ENCODE peak calls at places on chromosomes 3 and 15, in eight cellular contexts. One of them, this sample, is unnamed.

GRCh38 chr15:57895291-57895690 is 170.2 kb downstream of the ALDH1A2 start:
- DNase-seq in H9: no peak
- DNase-seq in T-helper 17 cell: no peak
- DNase-seq in T-helper 9 cell: no peak
- DNase-seq in body of pancreas: no peak
- DNase-seq in WTC11: no peak
- DNase-seq in gastrocnemius medialis: no peak
- DNase-seq in hippocampal formation: no peak
- DNase-seq in this sample: no peak

GRCh38 chr3:141271279-141272033 is 39.8 kb downstream of the PXYLP1 start:
- DNase-seq in T-helper 9 cell: no peak
- DNase-seq in hippocampal formation: no peak
- DNase-seq in H9: no peak
- DNase-seq in body of pancreas: no peak
- DNase-seq in T-helper 17 cell: no peak
- DNase-seq in WTC11: no peak
- DNase-seq in gastrocnemius medialis: no peak
- DNase-seq in this sample: no peak

GRCh38 chr15:74783808-74784175 is 1.9 kb downstream of the CSK start:
- DNase-seq in body of pancreas: no peak
- DNase-seq in T-helper 9 cell: no peak
- DNase-seq in gastrocnemius medialis: no peak
- DNase-seq in WTC11: no peak
- DNase-seq in T-helper 17 cell: no peak
- DNase-seq in H9: no peak
- DNase-seq in hippocampal formation: no peak
- DNase-seq in this sample: no peak

GRCh38 chr3:71536376-71536965 is 47.1 kb downstream of the FOXP1 start:
- DNase-seq in gastrocnemius medialis: no peak
- DNase-seq in T-helper 17 cell: no peak
- DNase-seq in body of pancreas: no peak
- DNase-seq in H9: no peak
- DNase-seq in WTC11: no peak
- DNase-seq in hippocampal formation: no peak
- DNase-seq in T-helper 9 cell: no peak
- DNase-seq in this sample: no peak

GRCh38 chr3:53941945-53942344 is 50.3 kb upstream of the SELENOK start:
- DNase-seq in H9: no peak
- DNase-seq in WTC11: no peak
- DNase-seq in gastrocnemius medialis: no peak
- DNase-seq in T-helper 17 cell: no peak
- DNase-seq in T-helper 9 cell: no peak
- DNase-seq in body of pancreas: no peak
- DNase-seq in hippocampal formation: no peak
- DNase-seq in this sample: peak; percentile 15

GRCh38 chr3:165635791-165636681 is 201.2 kb downstream of the BCHE start:
- DNase-seq in WTC11: no peak
- DNase-seq in body of pancreas: no peak
- DNase-seq in gastrocnemius medialis: no peak
- DNase-seq in T-helper 17 cell: no peak
- DNase-seq in T-helper 9 cell: no peak
- DNase-seq in hippocampal formation: no peak
- DNase-seq in H9: no peak
- DNase-seq in this sample: no peak

GRCh38 chr15:44710236-44711088 is 661 bp downstream of the PATL2 start:
- DNase-seq in gastrocnemius medialis: no peak
- DNase-seq in body of pancreas: peak; percentile 22
- DNase-seq in H9: no peak
- DNase-seq in T-helper 17 cell: no peak
- DNase-seq in WTC11: no peak
- DNase-seq in hippocampal formation: no peak
- DNase-seq in T-helper 9 cell: no peak
- DNase-seq in this sample: no peak

GRCh38 chr3:174495928-174496327 is 363.2 kb upstream of the NAALADL2 start:
- DNase-seq in gastrocnemius medialis: no peak
- DNase-seq in hippocampal formation: no peak
- DNase-seq in body of pancreas: no peak
- DNase-seq in WTC11: no peak
- DNase-seq in T-helper 9 cell: no peak
- DNase-seq in T-helper 17 cell: no peak
- DNase-seq in H9: no peak
- DNase-seq in this sample: no peak

GRCh38 chr15:66780172-66780972 is 78.3 kb downstream of the SMAD6 start:
- DNase-seq in T-helper 9 cell: no peak
- DNase-seq in WTC11: no peak
- DNase-seq in T-helper 17 cell: no peak
- DNase-seq in body of pancreas: peak; percentile 40
- DNase-seq in hippocampal formation: no peak
- DNase-seq in gastrocnemius medialis: no peak
- DNase-seq in H9: no peak
- DNase-seq in this sample: peak; percentile 39

GRCh38 chr15:99928429-99928981 is 195.3 kb upstream of the LYSMD4 start:
- DNase-seq in gastrocnemius medialis: peak; percentile 64
- DNase-seq in WTC11: peak; percentile 55
- DNase-seq in H9: peak; percentile 53
- DNase-seq in T-helper 17 cell: peak; percentile 87
- DNase-seq in hippocampal formation: peak; percentile 73
- DNase-seq in T-helper 9 cell: peak; percentile 87
- DNase-seq in body of pancreas: peak; percentile 83
- DNase-seq in this sample: peak; percentile 32

GRCh38 chr3:57951106-57951882 is 56.9 kb upstream of the FLNB start:
- DNase-seq in WTC11: no peak
- DNase-seq in gastrocnemius medialis: peak; percentile 75
- DNase-seq in T-helper 17 cell: no peak
- DNase-seq in T-helper 9 cell: no peak
- DNase-seq in hippocampal formation: no peak
- DNase-seq in body of pancreas: peak; percentile 40
- DNase-seq in H9: no peak
- DNase-seq in this sample: no peak

GRCh38 chr15:73265536-73266153 is 103.1 kb downstream of the HCN4 start:
- DNase-seq in T-helper 9 cell: peak; percentile 20
- DNase-seq in WTC11: peak; percentile 75
- DNase-seq in T-helper 17 cell: peak; percentile 12
- DNase-seq in gastrocnemius medialis: peak; percentile 44
- DNase-seq in hippocampal formation: peak; percentile 1
- DNase-seq in body of pancreas: peak; percentile 60
- DNase-seq in H9: peak; percentile 77
- DNase-seq in this sample: peak; percentile 48

GRCh38 chr3:104214937-104215336 is 1151.8 kb upstream of the ALCAM start:
- DNase-seq in gastrocnemius medialis: no peak
- DNase-seq in body of pancreas: no peak
- DNase-seq in T-helper 9 cell: no peak
- DNase-seq in hippocampal formation: no peak
- DNase-seq in T-helper 17 cell: no peak
- DNase-seq in WTC11: no peak
- DNase-seq in H9: no peak
- DNase-seq in this sample: no peak

GRCh38 chr3:129417354-129417753 is 11.1 kb downstream of the EFCAB12 start:
- DNase-seq in T-helper 9 cell: no peak
- DNase-seq in hippocampal formation: no peak
- DNase-seq in WTC11: no peak
- DNase-seq in H9: no peak
- DNase-seq in body of pancreas: no peak
- DNase-seq in T-helper 17 cell: no peak
- DNase-seq in gastrocnemius medialis: no peak
- DNase-seq in this sample: no peak

GRCh38 chr3:86225461-86225860 is 765.5 kb downstream of the VGLL3 start:
- DNase-seq in T-helper 9 cell: no peak
- DNase-seq in WTC11: no peak
- DNase-seq in body of pancreas: no peak
- DNase-seq in gastrocnemius medialis: no peak
- DNase-seq in H9: no peak
- DNase-seq in T-helper 17 cell: no peak
- DNase-seq in hippocampal formation: no peak
- DNase-seq in this sample: no peak

GRCh38 chr3:127542441-127542952 is 48.0 kb downstream of the TPRA1 start:
- DNase-seq in body of pancreas: peak; percentile 69
- DNase-seq in T-helper 17 cell: no peak
- DNase-seq in gastrocnemius medialis: no peak
- DNase-seq in hippocampal formation: no peak
- DNase-seq in H9: no peak
- DNase-seq in T-helper 9 cell: no peak
- DNase-seq in WTC11: no peak
- DNase-seq in this sample: no peak

GRCh38 chr3:189952272-189952671 is 168.4 kb downstream of the P3H2 start:
- DNase-seq in T-helper 17 cell: no peak
- DNase-seq in WTC11: no peak
- DNase-seq in T-helper 9 cell: no peak
- DNase-seq in body of pancreas: no peak
- DNase-seq in gastrocnemius medialis: no peak
- DNase-seq in H9: no peak
- DNase-seq in hippocampal formation: no peak
- DNase-seq in this sample: no peak

GRCh38 chr15:44394062-44394461 is 33.4 kb upstream of the CTDSPL2 start:
- DNase-seq in gastrocnemius medialis: no peak
- DNase-seq in body of pancreas: no peak
- DNase-seq in T-helper 17 cell: no peak
- DNase-seq in hippocampal formation: no peak
- DNase-seq in T-helper 9 cell: no peak
- DNase-seq in H9: no peak
- DNase-seq in WTC11: no peak
- DNase-seq in this sample: no peak

GRCh38 chr15:48800811-48801460 is 9.9 kb downstream of the CEP152 start:
- DNase-seq in H9: no peak
- DNase-seq in gastrocnemius medialis: no peak
- DNase-seq in hippocampal formation: no peak
- DNase-seq in body of pancreas: no peak
- DNase-seq in WTC11: no peak
- DNase-seq in T-helper 17 cell: no peak
- DNase-seq in T-helper 9 cell: no peak
- DNase-seq in this sample: no peak

GRCh38 chr3:13621381-13622221 is 72.7 kb downstream of the FBLN2 start:
- DNase-seq in gastrocnemius medialis: no peak
- DNase-seq in T-helper 9 cell: no peak
- DNase-seq in H9: no peak
- DNase-seq in T-helper 17 cell: no peak
- DNase-seq in hippocampal formation: no peak
- DNase-seq in WTC11: no peak
- DNase-seq in body of pancreas: no peak
- DNase-seq in this sample: no peak

GRCh38 chr3:98782826-98783500 is 19.8 kb downstream of the ST3GAL6 start:
- DNase-seq in H9: no peak
- DNase-seq in hippocampal formation: no peak
- DNase-seq in gastrocnemius medialis: no peak
- DNase-seq in T-helper 17 cell: no peak
- DNase-seq in body of pancreas: no peak
- DNase-seq in T-helper 9 cell: no peak
- DNase-seq in WTC11: no peak
- DNase-seq in this sample: no peak

GRCh38 chr3:36700537-36701248 is 63.7 kb downstream of the DCLK3 start:
- DNase-seq in H9: peak; percentile 66
- DNase-seq in WTC11: peak; percentile 69
- DNase-seq in T-helper 17 cell: no peak
- DNase-seq in T-helper 9 cell: peak; percentile 1
- DNase-seq in hippocampal formation: peak; percentile 40
- DNase-seq in gastrocnemius medialis: peak; percentile 18
- DNase-seq in body of pancreas: peak; percentile 66
- DNase-seq in this sample: peak; percentile 63

GRCh38 chr15:92818658-92819311 is 81.3 kb upstream of the CHD2 start:
- DNase-seq in WTC11: peak; percentile 21
- DNase-seq in hippocampal formation: no peak
- DNase-seq in T-helper 17 cell: no peak
- DNase-seq in gastrocnemius medialis: no peak
- DNase-seq in H9: no peak
- DNase-seq in T-helper 9 cell: no peak
- DNase-seq in body of pancreas: no peak
- DNase-seq in this sample: no peak

GRCh38 chr3:190443257-190443656 is 6.4 kb downstream of the TMEM207 start:
- DNase-seq in T-helper 9 cell: no peak
- DNase-seq in T-helper 17 cell: no peak
- DNase-seq in hippocampal formation: no peak
- DNase-seq in WTC11: no peak
- DNase-seq in body of pancreas: no peak
- DNase-seq in gastrocnemius medialis: no peak
- DNase-seq in H9: no peak
- DNase-seq in this sample: no peak

GRCh38 chr3:134640872-134641470 is 9.9 kb downstream of the KY start:
- DNase-seq in H9: peak; percentile 69
- DNase-seq in T-helper 9 cell: no peak
- DNase-seq in WTC11: peak; percentile 57
- DNase-seq in hippocampal formation: no peak
- DNase-seq in gastrocnemius medialis: no peak
- DNase-seq in T-helper 17 cell: no peak
- DNase-seq in body of pancreas: no peak
- DNase-seq in this sample: peak; percentile 52

GRCh38 chr3:115706311-115706829 is 83.1 kb downstream of the GAP43 start:
- DNase-seq in T-helper 9 cell: no peak
- DNase-seq in T-helper 17 cell: no peak
- DNase-seq in WTC11: no peak
- DNase-seq in gastrocnemius medialis: no peak
- DNase-seq in H9: no peak
- DNase-seq in body of pancreas: no peak
- DNase-seq in hippocampal formation: no peak
- DNase-seq in this sample: no peak

GRCh38 chr3:98814799-98815450 is 51.8 kb downstream of the ST3GAL6 start:
- DNase-seq in H9: no peak
- DNase-seq in T-helper 17 cell: no peak
- DNase-seq in body of pancreas: no peak
- DNase-seq in WTC11: no peak
- DNase-seq in hippocampal formation: no peak
- DNase-seq in T-helper 9 cell: no peak
- DNase-seq in gastrocnemius medialis: no peak
- DNase-seq in this sample: no peak

GRCh38 chr15:100737214-100737613 is 134.8 kb downstream of the ASB7 start:
- DNase-seq in hippocampal formation: no peak
- DNase-seq in body of pancreas: no peak
- DNase-seq in T-helper 17 cell: no peak
- DNase-seq in WTC11: no peak
- DNase-seq in gastrocnemius medialis: no peak
- DNase-seq in T-helper 9 cell: no peak
- DNase-seq in H9: no peak
- DNase-seq in this sample: no peak

GRCh38 chr3:126259411-126260391 is 79.3 kb upstream of the ALDH1L1 start:
- DNase-seq in WTC11: peak; percentile 73
- DNase-seq in T-helper 9 cell: no peak
- DNase-seq in H9: peak; percentile 70
- DNase-seq in gastrocnemius medialis: peak; percentile 93
- DNase-seq in T-helper 17 cell: no peak
- DNase-seq in body of pancreas: peak; percentile 83
- DNase-seq in hippocampal formation: peak; percentile 55
- DNase-seq in this sample: no peak

GRCh38 chr15:43329222-43329959 is 982 bp downstream of the LCMT2 start:
- DNase-seq in body of pancreas: peak; percentile 30
- DNase-seq in H9: no peak
- DNase-seq in T-helper 9 cell: no peak
- DNase-seq in T-helper 17 cell: peak; percentile 13
- DNase-seq in hippocampal formation: peak; percentile 28
- DNase-seq in gastrocnemius medialis: no peak
- DNase-seq in WTC11: peak; percentile 47
- DNase-seq in this sample: no peak

GRCh38 chr3:65545429-65545828 is 493.3 kb downstream of the MAGI1 start:
- DNase-seq in hippocampal formation: no peak
- DNase-seq in T-helper 9 cell: no peak
- DNase-seq in H9: no peak
- DNase-seq in WTC11: no peak
- DNase-seq in T-helper 17 cell: no peak
- DNase-seq in gastrocnemius medialis: no peak
- DNase-seq in body of pancreas: no peak
- DNase-seq in this sample: no peak

GRCh38 chr3:116445291-116445841 is at the start of gene LSAMP:
- DNase-seq in H9: peak; percentile 81
- DNase-seq in T-helper 17 cell: no peak
- DNase-seq in hippocampal formation: peak; percentile 80
- DNase-seq in WTC11: peak; percentile 66
- DNase-seq in T-helper 9 cell: no peak
- DNase-seq in body of pancreas: no peak
- DNase-seq in gastrocnemius medialis: no peak
- DNase-seq in this sample: peak; percentile 76

GRCh38 chr3:98020412-98020811 is 14.7 kb downstream of the GABRR3 start:
- DNase-seq in hippocampal formation: no peak
- DNase-seq in T-helper 17 cell: no peak
- DNase-seq in body of pancreas: no peak
- DNase-seq in WTC11: no peak
- DNase-seq in H9: no peak
- DNase-seq in T-helper 9 cell: no peak
- DNase-seq in gastrocnemius medialis: no peak
- DNase-seq in this sample: no peak

GRCh38 chr15:33074942-33075341 is 119.6 kb downstream of the FMN1 start:
- DNase-seq in gastrocnemius medialis: no peak
- DNase-seq in hippocampal formation: no peak
- DNase-seq in T-helper 17 cell: no peak
- DNase-seq in T-helper 9 cell: no peak
- DNase-seq in H9: peak; percentile 40
- DNase-seq in WTC11: no peak
- DNase-seq in body of pancreas: no peak
- DNase-seq in this sample: no peak

This sample was measured in NT2/D1.